ENCODE peak calls at places on chromosomes 12 and 14, in seven cellular contexts. One of them, this sample, is unnamed.

GRCh38 chr14:54686871-54687749 is 120.2 kb downstream of the SAMD4A start:
- DNase-seq in breast epithelium: no peak
- DNase-seq in GM23338: no peak
- DNase-seq in GM12878: no peak
- DNase-seq in transverse colon: no peak
- DNase-seq in HL-60: no peak
- DNase-seq in GM12892: no peak
- DNase-seq in this sample: no peak

GRCh38 chr12:22481557-22482104 is 62.7 kb downstream of the C2CD5 start:
- DNase-seq in breast epithelium: no peak
- DNase-seq in GM23338: no peak
- DNase-seq in GM12878: no peak
- DNase-seq in transverse colon: peak
- DNase-seq in HL-60: no peak
- DNase-seq in GM12892: no peak
- DNase-seq in this sample: no peak

GRCh38 chr14:57583396-57583795 is 89.7 kb upstream of the CCDC198 start:
- DNase-seq in breast epithelium: no peak
- DNase-seq in GM23338: peak
- DNase-seq in GM12878: no peak
- DNase-seq in transverse colon: no peak
- DNase-seq in HL-60: no peak
- DNase-seq in GM12892: no peak
- DNase-seq in this sample: no peak

GRCh38 chr12:40208707-40209106 is 16.1 kb upstream of the LRRK2 start:
- DNase-seq in breast epithelium: no peak
- DNase-seq in GM23338: no peak
- DNase-seq in GM12878: no peak
- DNase-seq in transverse colon: peak
- DNase-seq in HL-60: peak
- DNase-seq in GM12892: no peak
- DNase-seq in this sample: no peak

GRCh38 chr12:124747426-124748161 is 116.1 kb downstream of the SCARB1 start:
- DNase-seq in breast epithelium: no peak
- DNase-seq in GM23338: no peak
- DNase-seq in GM12878: peak
- DNase-seq in transverse colon: peak
- DNase-seq in HL-60: no peak
- DNase-seq in GM12892: no peak
- DNase-seq in this sample: peak

GRCh38 chr12:28872654-28873268 is 276.3 kb upstream of the FAR2 start:
- DNase-seq in breast epithelium: no peak
- DNase-seq in GM23338: peak
- DNase-seq in GM12878: no peak
- DNase-seq in transverse colon: peak
- DNase-seq in HL-60: peak
- DNase-seq in GM12892: no peak
- DNase-seq in this sample: peak

GRCh38 chr12:107668320-107668719 is 17.3 kb upstream of the PWP1 start:
- DNase-seq in breast epithelium: no peak
- DNase-seq in GM23338: no peak
- DNase-seq in GM12878: no peak
- DNase-seq in transverse colon: no peak
- DNase-seq in HL-60: no peak
- DNase-seq in GM12892: no peak
- DNase-seq in this sample: no peak

GRCh38 chr12:127690161-127690560 is 576.8 kb upstream of the TMEM132C start:
- DNase-seq in breast epithelium: no peak
- DNase-seq in GM23338: peak
- DNase-seq in GM12878: no peak
- DNase-seq in transverse colon: no peak
- DNase-seq in HL-60: no peak
- DNase-seq in GM12892: no peak
- DNase-seq in this sample: no peak

GRCh38 chr12:33115716-33116115 is 219.1 kb upstream of the PKP2 start:
- DNase-seq in breast epithelium: no peak
- DNase-seq in GM23338: peak
- DNase-seq in GM12878: no peak
- DNase-seq in transverse colon: no peak
- DNase-seq in HL-60: no peak
- DNase-seq in GM12892: no peak
- DNase-seq in this sample: no peak

GRCh38 chr12:132277374-132277801 is 52.0 kb downstream of the GALNT9 start:
- DNase-seq in breast epithelium: no peak
- DNase-seq in GM23338: no peak
- DNase-seq in GM12878: no peak
- DNase-seq in transverse colon: no peak
- DNase-seq in HL-60: no peak
- DNase-seq in GM12892: no peak
- DNase-seq in this sample: no peak

GRCh38 chr14:61355892-61356325 is 34.5 kb downstream of the PRKCH start:
- DNase-seq in breast epithelium: peak
- DNase-seq in GM23338: peak
- DNase-seq in GM12878: no peak
- DNase-seq in transverse colon: no peak
- DNase-seq in HL-60: no peak
- DNase-seq in GM12892: no peak
- DNase-seq in this sample: peak

GRCh38 chr12:113994051-113994450 is 27.9 kb upstream of the RBM19 start:
- DNase-seq in breast epithelium: no peak
- DNase-seq in GM23338: no peak
- DNase-seq in GM12878: no peak
- DNase-seq in transverse colon: no peak
- DNase-seq in HL-60: no peak
- DNase-seq in GM12892: no peak
- DNase-seq in this sample: no peak

GRCh38 chr12:31964280-31964679 is 5.1 kb downstream of the RESF1 start:
- DNase-seq in breast epithelium: no peak
- DNase-seq in GM23338: no peak
- DNase-seq in GM12878: no peak
- DNase-seq in transverse colon: no peak
- DNase-seq in HL-60: no peak
- DNase-seq in GM12892: no peak
- DNase-seq in this sample: no peak

GRCh38 chr12:71469235-71469873 is 29.8 kb downstream of the LGR5 start:
- DNase-seq in breast epithelium: no peak
- DNase-seq in GM23338: peak
- DNase-seq in GM12878: no peak
- DNase-seq in transverse colon: no peak
- DNase-seq in HL-60: no peak
- DNase-seq in GM12892: no peak
- DNase-seq in this sample: no peak

GRCh38 chr12:67472551-67472950 is 176.0 kb upstream of the DYRK2 start:
- DNase-seq in breast epithelium: no peak
- DNase-seq in GM23338: no peak
- DNase-seq in GM12878: no peak
- DNase-seq in transverse colon: no peak
- DNase-seq in HL-60: no peak
- DNase-seq in GM12892: no peak
- DNase-seq in this sample: no peak

GRCh38 chr14:23349156-23349845 is 3.4 kb downstream of the SLC22A17 start:
- DNase-seq in breast epithelium: no peak
- DNase-seq in GM23338: no peak
- DNase-seq in GM12878: no peak
- DNase-seq in transverse colon: no peak
- DNase-seq in HL-60: no peak
- DNase-seq in GM12892: no peak
- DNase-seq in this sample: no peak

GRCh38 chr12:50948798-50949197 is 3.5 kb upstream of the HIGD1C start:
- DNase-seq in breast epithelium: no peak
- DNase-seq in GM23338: no peak
- DNase-seq in GM12878: no peak
- DNase-seq in transverse colon: no peak
- DNase-seq in HL-60: no peak
- DNase-seq in GM12892: no peak
- DNase-seq in this sample: no peak

GRCh38 chr14:103130965-103131364 is 7.7 kb downstream of the TNFAIP2 start:
- DNase-seq in breast epithelium: peak
- DNase-seq in GM23338: no peak
- DNase-seq in GM12878: no peak
- DNase-seq in transverse colon: no peak
- DNase-seq in HL-60: no peak
- DNase-seq in GM12892: no peak
- DNase-seq in this sample: no peak

GRCh38 chr12:93183940-93184663 is 193.6 kb upstream of the NUDT4 start:
- DNase-seq in breast epithelium: no peak
- DNase-seq in GM23338: no peak
- DNase-seq in GM12878: peak
- DNase-seq in transverse colon: no peak
- DNase-seq in HL-60: peak
- DNase-seq in GM12892: peak
- DNase-seq in this sample: no peak

GRCh38 chr12:132429932-132430643 is 59.9 kb upstream of the FBRSL1 start:
- DNase-seq in breast epithelium: no peak
- DNase-seq in GM23338: peak
- DNase-seq in GM12878: no peak
- DNase-seq in transverse colon: peak
- DNase-seq in HL-60: peak
- DNase-seq in GM12892: peak
- DNase-seq in this sample: no peak

GRCh38 chr14:98182385-98183055 is 1089.5 kb downstream of the BCL11B start:
- DNase-seq in breast epithelium: no peak
- DNase-seq in GM23338: no peak
- DNase-seq in GM12878: no peak
- DNase-seq in transverse colon: no peak
- DNase-seq in HL-60: no peak
- DNase-seq in GM12892: no peak
- DNase-seq in this sample: no peak

GRCh38 chr14:86087377-86087776 is 557.4 kb downstream of the FLRT2 start:
- DNase-seq in breast epithelium: no peak
- DNase-seq in GM23338: no peak
- DNase-seq in GM12878: no peak
- DNase-seq in transverse colon: no peak
- DNase-seq in HL-60: no peak
- DNase-seq in GM12892: no peak
- DNase-seq in this sample: no peak

GRCh38 chr14:104150201-104151027 is 12.0 kb downstream of the KIF26A start:
- DNase-seq in breast epithelium: no peak
- DNase-seq in GM23338: peak
- DNase-seq in GM12878: no peak
- DNase-seq in transverse colon: no peak
- DNase-seq in HL-60: no peak
- DNase-seq in GM12892: no peak
- DNase-seq in this sample: no peak

GRCh38 chr14:52640137-52640536 is 55.2 kb downstream of the ERO1A start:
- DNase-seq in breast epithelium: no peak
- DNase-seq in GM23338: no peak
- DNase-seq in GM12878: no peak
- DNase-seq in transverse colon: no peak
- DNase-seq in HL-60: no peak
- DNase-seq in GM12892: no peak
- DNase-seq in this sample: no peak

GRCh38 chr12:57775563-57776246 is 3.3 kb downstream of the EEF1AKMT3 start:
- DNase-seq in breast epithelium: no peak
- DNase-seq in GM23338: peak
- DNase-seq in GM12878: no peak
- DNase-seq in transverse colon: no peak
- DNase-seq in HL-60: peak
- DNase-seq in GM12892: no peak
- DNase-seq in this sample: no peak
- TF ChIP-seq POLR2AphosphoS5 in breast epithelium: no peak
- TF ChIP-seq POLR2AphosphoS5 in GM23338: no peak
- TF ChIP-seq POLR2AphosphoS5 in GM12878: no peak
- TF ChIP-seq POLR2AphosphoS5 in transverse colon: no peak
- TF ChIP-seq POLR2AphosphoS5 in HL-60: no peak
- TF ChIP-seq POLR2AphosphoS5 in GM12892: no peak
- TF ChIP-seq POLR2AphosphoS5 in this sample: no peak

DNA sequence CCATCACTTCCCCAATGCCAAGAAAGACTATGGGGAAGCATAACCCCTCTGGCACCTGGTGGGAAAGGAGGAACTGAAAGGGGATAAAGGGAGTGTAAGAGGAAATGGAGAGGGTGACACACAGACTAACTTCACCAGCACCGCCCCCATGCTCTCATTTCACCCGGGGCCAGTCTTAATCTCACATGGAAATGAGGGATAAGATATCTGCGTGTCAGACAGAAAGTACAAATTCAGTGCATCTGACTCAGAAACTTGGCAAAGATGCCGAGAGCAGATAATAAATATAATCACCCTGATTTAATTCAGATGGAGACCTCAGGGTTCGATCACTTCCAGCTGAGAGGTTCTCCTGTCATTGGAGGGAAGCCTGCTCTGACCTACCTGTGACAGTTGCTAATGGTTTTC is 191.6 kb downstream of the DUSP6 start:
- DNase-seq in breast epithelium: no peak
- DNase-seq in GM23338: no peak
- DNase-seq in GM12878: no peak
- DNase-seq in transverse colon: peak
- DNase-seq in HL-60: peak
- DNase-seq in GM12892: no peak
- DNase-seq in this sample: peak
- TF ChIP-seq POLR2AphosphoS5 in breast epithelium: no peak
- TF ChIP-seq POLR2AphosphoS5 in GM23338: no peak
- TF ChIP-seq POLR2AphosphoS5 in GM12878: no peak
- TF ChIP-seq POLR2AphosphoS5 in transverse colon: no peak
- TF ChIP-seq POLR2AphosphoS5 in HL-60: no peak
- TF ChIP-seq POLR2AphosphoS5 in GM12892: no peak
- TF ChIP-seq POLR2AphosphoS5 in this sample: peak

GRCh38 chr12:2691340-2692111 is 103.2 kb upstream of the FKBP4 start:
- DNase-seq in breast epithelium: no peak
- DNase-seq in GM23338: peak
- DNase-seq in GM12878: peak
- DNase-seq in transverse colon: peak
- DNase-seq in HL-60: peak
- DNase-seq in GM12892: peak
- DNase-seq in this sample: no peak
- TF ChIP-seq POLR2AphosphoS5 in breast epithelium: no peak
- TF ChIP-seq POLR2AphosphoS5 in GM23338: peak
- TF ChIP-seq POLR2AphosphoS5 in GM12878: no peak
- TF ChIP-seq POLR2AphosphoS5 in transverse colon: no peak
- TF ChIP-seq POLR2AphosphoS5 in HL-60: peak
- TF ChIP-seq POLR2AphosphoS5 in GM12892: no peak
- TF ChIP-seq POLR2AphosphoS5 in this sample: no peak

DNA sequence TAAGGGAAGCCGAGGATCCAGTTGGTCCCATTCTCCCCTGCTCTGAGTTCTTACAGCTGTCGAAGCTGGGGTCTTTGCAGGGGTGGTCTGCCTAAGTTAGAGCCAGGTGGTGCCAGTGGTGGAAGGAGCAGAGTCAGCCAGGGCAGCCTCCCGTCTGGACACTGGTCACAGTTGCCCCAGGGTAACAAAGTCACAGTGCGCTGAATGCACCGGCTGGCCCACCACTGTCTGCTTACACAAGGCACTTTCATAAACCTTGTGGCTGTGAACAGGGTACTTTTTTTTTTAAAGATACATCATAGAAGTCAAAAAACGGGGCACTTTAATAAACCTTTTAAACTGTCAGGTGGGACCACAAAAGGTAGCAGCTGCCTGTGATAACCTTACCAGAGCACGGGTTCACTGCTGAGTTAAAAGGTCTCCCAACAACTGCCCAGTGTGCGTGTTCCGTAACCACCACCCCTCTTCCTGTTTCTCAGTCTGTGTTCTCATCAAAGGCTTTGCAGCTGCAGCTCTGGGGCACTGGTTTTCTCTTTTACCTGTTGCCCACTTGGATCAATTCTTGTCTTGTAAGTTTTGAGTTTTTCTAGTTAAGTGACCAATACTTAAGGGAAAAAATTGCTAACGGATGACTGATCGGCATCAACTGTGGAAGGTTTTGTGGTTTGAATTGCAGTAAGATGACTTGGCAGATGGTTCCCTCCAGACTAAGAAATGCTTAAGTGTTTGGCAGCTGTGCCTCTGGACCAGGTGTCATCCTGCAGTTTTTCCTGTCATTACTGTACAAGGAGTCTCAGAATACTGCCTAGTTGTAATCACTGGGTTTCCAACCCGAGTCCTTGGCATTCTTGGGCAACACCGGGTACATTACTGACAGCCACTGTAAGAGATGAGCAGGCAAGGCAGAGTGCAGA is 55.9 kb downstream of the DYNC1H1 start:
- DNase-seq in breast epithelium: no peak
- DNase-seq in GM23338: no peak
- DNase-seq in GM12878: no peak
- DNase-seq in transverse colon: no peak
- DNase-seq in HL-60: peak
- DNase-seq in GM12892: no peak
- DNase-seq in this sample: no peak
- TF ChIP-seq POLR2AphosphoS5 in breast epithelium: no peak
- TF ChIP-seq POLR2AphosphoS5 in GM23338: no peak
- TF ChIP-seq POLR2AphosphoS5 in GM12878: no peak
- TF ChIP-seq POLR2AphosphoS5 in transverse colon: no peak
- TF ChIP-seq POLR2AphosphoS5 in HL-60: peak
- TF ChIP-seq POLR2AphosphoS5 in GM12892: no peak
- TF ChIP-seq POLR2AphosphoS5 in this sample: no peak